ENCODE peak calls at places on chromosomes 11 and 22, in seven cellular contexts. S is SJCRH30, B is fibroblast of the aortic adventitia, H is left ventricle myocardium inferior, P is AG20443, X is progenitor cell of endocrine pancreas, J is type B pancreatic cell. O is an unnamed sample.
A peak's percentile ranks its signal among the peaks of the same experiment; 100 is the strongest.

GRCh38 chr11:71298761-71299181 is 46.4 kb upstream of the SHANK2 start:
- DNase-seq in P (peak; percentile 14), X (no peak), H (no peak), B (no peak), J (peak; percentile 60), S (no peak), O (no peak)

GRCh38 chr11:65907878-65908277 is 7.7 kb upstream of the FOSL1 start:
- DNase-seq in H (no peak), P (no peak), J (no peak), B (no peak), S (no peak), X (no peak), O (no peak)

GRCh38 chr11:7600205-7600775 is 73.0 kb downstream of the CYB5R2 start:
- DNase-seq in B (peak; percentile 93), X (no peak), H (no peak), P (peak; percentile 76), J (no peak), S (peak; percentile 10), O (peak; percentile 91)

GRCh38 chr22:21718492-21718891 is 17.1 kb downstream of the YPEL1 start:
- DNase-seq in S (no peak), X (no peak), B (no peak), H (no peak), P (no peak), J (no peak), O (no peak)

GRCh38 chr11:107139396-107139795 is 121.1 kb upstream of the GUCY1A2 start:
- DNase-seq in J (no peak), P (no peak), B (no peak), S (no peak), H (no peak), X (no peak), O (no peak)

GRCh38 chr22:20178922-20179227 is 28.0 kb upstream of the CCDC188 start:
- DNase-seq in X (no peak), J (no peak), P (no peak), B (no peak), S (no peak), H (no peak), O (no peak)

GRCh38 chr22:30270841-30271240 is 4.2 kb upstream of the OSM start:
- DNase-seq in P (no peak), J (no peak), X (no peak), H (peak; percentile 70), B (peak; percentile 70), S (no peak), O (no peak)

GRCh38 chr11:125141686-125142535 is 22.6 kb upstream of the PKNOX2 start:
- DNase-seq in S (peak; percentile 71), P (peak; percentile 83), X (peak; percentile 63), J (peak; percentile 80), H (peak; percentile 28), B (peak; percentile 36), O (no peak)

GRCh38 chr11:59267196-59267595 is 54.5 kb upstream of the MPEG1 start:
- DNase-seq in X (no peak), J (no peak), H (no peak), S (no peak), B (no peak), P (no peak), O (no peak)

GRCh38 chr11:97890466-97890865 is 1130.3 kb upstream of the CNTN5 start:
- DNase-seq in B (no peak), H (no peak), X (no peak), P (no peak), S (no peak), J (no peak), O (no peak)

GRCh38 chr11:123475478-123475877 is 45.4 kb downstream of the GRAMD1B start:
- DNase-seq in S (peak; percentile 63), J (no peak), P (peak; percentile 18), B (peak; percentile 42), X (no peak), H (no peak), O (no peak)

GRCh38 chr11:82999232-82999631 is 72.5 kb downstream of the RAB30 start:
- DNase-seq in H (no peak), B (no peak), P (no peak), J (no peak), X (no peak), S (no peak), O (no peak)

GRCh38 chr11:19789840-19790710 is 77.4 kb downstream of the NAV2 start:
- DNase-seq in B (peak; percentile 94), J (no peak), X (no peak), P (peak; percentile 85), H (no peak), S (no peak), O (no peak)

GRCh38 chr22:48721394-48721666 is 1106.3 kb downstream of the BRD1 start:
- DNase-seq in X (no peak), J (no peak), H (no peak), B (no peak), P (no peak), S (no peak), O (no peak)

GRCh38 chr22:45638834-45639746 is 32.5 kb upstream of the ATXN10 start:
- DNase-seq in H (peak; percentile 45), X (no peak), B (peak; percentile 69), P (peak; percentile 91), J (no peak), S (no peak), O (no peak)

GRCh38 chr11:15107730-15108515 is 6.8 kb upstream of the INSC start:
- DNase-seq in P (peak; percentile 40), B (no peak), H (no peak), X (no peak), J (no peak), S (no peak), O (no peak)

GRCh38 chr11:77560605-77561004 is 29.1 kb upstream of the AQP11 start:
- DNase-seq in B (peak; percentile 54), J (no peak), P (peak; percentile 23), X (no peak), H (no peak), S (no peak), O (no peak)

GRCh38 chr11:129365816-129366215 is 9.8 kb upstream of the BARX2 start:
- DNase-seq in P (no peak), J (no peak), S (no peak), X (no peak), H (no peak), B (no peak), O (no peak)

GRCh38 chr22:44691796-44692661 is 10.0 kb upstream of the PRR5 start:
- DNase-seq in J (no peak), B (no peak), X (no peak), S (no peak), H (no peak), P (no peak), O (no peak)

GRCh38 chr11:29260939-29261705 is 755.7 kb downstream of the KCNA4 start:
- DNase-seq in P (no peak), X (no peak), S (no peak), J (no peak), B (peak; percentile 22), H (no peak), O (peak; percentile 5)

GRCh38 chr22:44625981-44626687 is 75.9 kb upstream of the PRR5 start:
- DNase-seq in X (peak; percentile 74), S (peak; percentile 73), B (peak; percentile 64), H (peak; percentile 62), J (no peak), P (peak; percentile 88), O (no peak)

GRCh38 chr11:127564803-127565202 is 564.2 kb upstream of the KIRREL3 start:
- DNase-seq in X (no peak), J (no peak), P (peak; percentile 8), H (no peak), B (no peak), S (peak; percentile 54), O (no peak)

GRCh38 chr11:92628401-92629292 is 340.8 kb upstream of the MTNR1B start:
- DNase-seq in P (no peak), B (no peak), H (no peak), J (no peak), X (no peak), S (no peak), O (no peak)

GRCh38 chr11:129959687-129960086 is 42.9 kb downstream of the PRDM10 start:
- DNase-seq in P (no peak), H (no peak), S (no peak), J (no peak), B (no peak), X (no peak), O (no peak)

GRCh38 chr22:44247923-44248892 is 64.5 kb downstream of the SHISAL1 start:
- DNase-seq in J (no peak), H (no peak), B (no peak), P (no peak), S (no peak), X (no peak), O (no peak)

GRCh38 chr22:40567106-40567505 is 69.4 kb downstream of the MRTFA start:
- DNase-seq in P (no peak), B (peak; percentile 25), X (no peak), S (no peak), H (no peak), J (no peak), O (no peak)

GRCh38 chr11:116913000-116913399 is 75.6 kb upstream of the APOA1 start:
- DNase-seq in B (peak; percentile 87), H (no peak), P (peak; percentile 57), J (no peak), X (no peak), S (no peak), O (no peak)

GRCh38 chr22:31561238-31561887 is 65.0 kb downstream of the SFI1 start:
- DNase-seq in S (peak; percentile 79), X (peak; percentile 69), J (peak; percentile 76), P (peak; percentile 91), H (peak; percentile 61), B (peak; percentile 79), O (peak; percentile 30)

GRCh38 chr11:70580036-70580805 is 181.9 kb downstream of the CTTN start:
- DNase-seq in H (no peak), S (peak; percentile 47), X (no peak), J (no peak), P (no peak), B (no peak), O (no peak)

GRCh38 chr11:114297806-114298700 is 1.9 kb downstream of the NNMT start:
- DNase-seq in H (no peak), S (no peak), B (peak; percentile 70), P (no peak), X (no peak), J (no peak), O (no peak)

GRCh38 chr11:129239207-129239606 is 47.1 kb upstream of the ARHGAP32 start:
- DNase-seq in H (no peak), J (no peak), B (no peak), S (no peak), X (no peak), P (no peak), O (no peak)

GRCh38 chr22:49214976-49215375 is 612.7 kb downstream of the BRD1 start:
- DNase-seq in J (peak; percentile 50), X (peak; percentile 7), S (no peak), B (no peak), P (no peak), H (peak; percentile 6), O (no peak)

GRCh38 chr11:14899087-14899363 is 7.0 kb upstream of the CYP2R1 start:
- DNase-seq in X (no peak), S (no peak), P (no peak), J (no peak), H (no peak), B (no peak), O (no peak)

GRCh38 chr11:14242198-14242597 is 116.8 kb downstream of the RRAS2 start:
- DNase-seq in X (no peak), J (no peak), H (peak; percentile 41), P (no peak), B (no peak), S (no peak), O (no peak)

GRCh38 chr11:101438126-101438525 is 145.7 kb downstream of the TRPC6 start:
- DNase-seq in X (no peak), H (no peak), J (no peak), B (no peak), S (no peak), P (no peak), O (no peak)

GRCh38 chr11:1109101-1109917 is 34.6 kb downstream of the MUC2 start:
- DNase-seq in P (no peak), B (no peak), X (no peak), H (no peak), S (no peak), J (no peak), O (no peak)

GRCh38 chr11:57650739-57651090 is 1.0 kb upstream of the YPEL4 start:
- DNase-seq in S (no peak), B (no peak), X (no peak), J (no peak), P (no peak), H (no peak), O (no peak)